ENCODE peak calls at places on chromosomes 5 and 9, in four cellular contexts. E is upper lobe of left lung, T is HL-60, V is HepG2. B is an unnamed sample.

GRCh38 chr5:175591293-175591692 is 66.6 kb upstream of the HRH2 start:
- DNase-seq in E (no peak), T (no peak), V (no peak), B (no peak)

GRCh38 chr9:15070716-15071115 is 160.5 kb upstream of the FREM1 start:
- DNase-seq in E (no peak), T (no peak), V (no peak), B (no peak)

GRCh38 chr9:26928966-26929495 is 18.0 kb downstream of the PLAA start:
- DNase-seq in E (no peak), T (no peak), V (no peak), B (no peak)

GRCh38 chr5:37657046-37657445 is 182.8 kb downstream of the GDNF start:
- DNase-seq in E (no peak), T (no peak), V (no peak), B (no peak)

GRCh38 chr5:39992617-39993203 is 567.9 kb upstream of the DAB2 start:
- DNase-seq in E (no peak), T (no peak), V (no peak), B (no peak)

GRCh38 chr5:176866913-176867312 is 32.2 kb downstream of the HK3 start:
- DNase-seq in E (no peak), T (no peak), V (no peak), B (no peak)

GRCh38 chr5:59496524-59497134 is 396.9 kb downstream of the PDE4D start:
- DNase-seq in E (no peak), T (peak), V (no peak), B (no peak)

GRCh38 chr5:176789873-176790615 is 20.3 kb upstream of the UNC5A start:
- DNase-seq in E (peak), T (no peak), V (no peak), B (no peak)

GRCh38 chr5:170632985-170633234 is 129.1 kb downstream of the KCNIP1 start:
- DNase-seq in E (peak), T (peak), V (no peak), B (peak)

GRCh38 chr9:16029796-16030363 is 477.0 kb downstream of the CCDC171 start:
- DNase-seq in E (no peak), T (no peak), V (no peak), B (no peak)

GRCh38 chr5:95403996-95404395 is 12.8 kb downstream of the FAM81B start:
- DNase-seq in E (no peak), T (no peak), V (no peak), B (no peak)

GRCh38 chr5:68110264-68110663 is 105.3 kb upstream of the PIK3R1 start:
- DNase-seq in E (no peak), T (no peak), V (no peak), B (no peak)

GRCh38 chr9:134162926-134163373 is 1.4 kb downstream of the RNU6ATAC start:
- DNase-seq in E (peak), T (no peak), V (no peak), B (no peak)

GRCh38 chr5:156678484-156678883 is 171.6 kb upstream of the PPP1R2B start:
- DNase-seq in E (no peak), T (no peak), V (no peak), B (no peak)

GRCh38 chr5:135489466-135490244 is 37.5 kb upstream of the TIFAB start:
- DNase-seq in E (peak), T (no peak), V (peak), B (no peak)

GRCh38 chr9:124285903-124286291 is 28.1 kb downstream of the NEK6 start:
- DNase-seq in E (no peak), T (peak), V (no peak), B (no peak)

GRCh38 chr9:109168170-109168569 is 1.1 kb upstream of the FRRS1L start:
- DNase-seq in E (no peak), T (no peak), V (peak), B (no peak)

GRCh38 chr5:137320056-137321045 is 178.8 kb downstream of the SPOCK1 start:
- DNase-seq in E (no peak), T (no peak), V (peak), B (no peak)

GRCh38 chr9:81132318-81132717 is 557.0 kb downstream of the TLE1 start:
- DNase-seq in E (no peak), T (peak), V (no peak), B (no peak)

GRCh38 chr5:143678148-143678906 is 133.6 kb upstream of the HMHB1 start:
- DNase-seq in E (no peak), T (no peak), V (no peak), B (no peak)

GRCh38 chr5:1246711-1247431 is 21.7 kb downstream of the SLC6A18 start:
- DNase-seq in E (peak), T (no peak), V (peak), B (no peak)

GRCh38 chr9:136105398-136106135 is 10.5 kb upstream of the NACC2 start:
- DNase-seq in E (peak), T (no peak), V (no peak), B (no peak)

GRCh38 chr9:82882744-82883143 is 180.2 kb downstream of the RASEF start:
- DNase-seq in E (no peak), T (no peak), V (no peak), B (no peak)

GRCh38 chr5:77143998-77144836 is 57.1 kb upstream of the ZBED3 start:
- DNase-seq in E (no peak), T (peak), V (peak), B (peak)

GRCh38 chr9:115262477-115262876 is 144.5 kb upstream of the TNC start:
- DNase-seq in E (no peak), T (no peak), V (peak), B (no peak)

GRCh38 chr5:138502121-138502520 is 36.8 kb downstream of the EGR1 start:
- DNase-seq in E (no peak), T (no peak), V (no peak), B (no peak)

GRCh38 chr5:33936381-33937016 is at the start of gene RXFP3:
- DNase-seq in E (peak), T (no peak), V (no peak), B (no peak)

GRCh38 chr5:67383451-67383850 is 186.9 kb upstream of the CD180 start:
- DNase-seq in E (no peak), T (no peak), V (no peak), B (no peak)

GRCh38 chr9:134236001-134236421 is 71.6 kb upstream of the RNU6ATAC start:
- DNase-seq in E (no peak), T (no peak), V (no peak), B (no peak)

GRCh38 chr5:139418804-139419203 is 14.9 kb upstream of the SPATA24 start:
- DNase-seq in E (no peak), T (no peak), V (no peak), B (no peak)

DNA sequence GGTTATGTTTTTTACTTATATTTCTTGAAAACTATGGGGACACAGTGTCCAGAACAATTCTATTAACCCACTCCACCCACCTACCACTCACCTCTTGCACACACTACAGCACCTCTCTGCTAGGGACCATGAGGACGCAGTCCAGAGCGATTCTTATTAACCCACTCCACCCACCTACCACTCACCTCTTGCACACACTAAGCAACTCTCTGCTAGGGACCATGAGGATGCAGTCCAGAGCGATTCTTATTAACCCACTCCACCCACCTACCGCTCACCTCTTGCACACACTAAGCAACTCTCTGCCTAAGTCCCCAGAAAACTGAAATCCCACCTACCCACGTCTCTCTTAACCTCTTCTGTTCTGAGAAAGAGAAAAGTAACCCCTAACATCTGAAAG is 2.2 kb upstream of the SHROOM1 start:
- DNase-seq in E (no peak), T (no peak), V (no peak), B (no peak)
- TF ChIP-seq CTCF in E (no peak), T (no peak), V (no peak), B (no peak)

GRCh38 chr9:117725426-117725887 is 21.3 kb downstream of the TLR4 start:
- DNase-seq in E (no peak), T (peak), V (no peak), B (peak)
- TF ChIP-seq POLR2AphosphoS5 in E (peak), T (peak), V (no peak), B (peak)

DNA sequence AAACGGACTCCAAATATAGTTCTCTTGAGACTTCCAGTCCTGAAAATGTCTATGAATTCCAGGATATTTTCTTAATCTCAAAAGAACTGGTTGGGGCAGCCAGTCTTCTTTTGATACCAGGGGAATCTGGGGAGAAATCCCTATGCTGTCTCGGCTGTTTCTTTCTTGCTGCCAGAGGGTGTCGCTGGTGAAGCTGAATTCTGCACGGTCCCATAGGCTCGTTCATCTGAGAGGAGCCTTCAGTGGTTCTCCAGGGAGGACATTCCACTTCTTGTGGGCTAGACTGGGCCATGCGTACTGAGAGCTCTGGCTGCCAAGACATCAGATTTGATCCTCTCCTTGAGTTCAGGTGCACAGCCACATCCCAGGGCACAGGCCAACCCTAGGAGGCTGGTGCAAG is 155.0 kb upstream of the CLINT1 start:
- DNase-seq in E (no peak), T (peak), V (peak), B (no peak)
- TF ChIP-seq CTCF in E (no peak), T (peak), V (peak), B (no peak)

GRCh38 chr9:129987047-129987446 is 55.9 kb downstream of the FNBP1 start:
- DNase-seq in E (no peak), T (no peak), V (no peak), B (no peak)
- TF ChIP-seq POLR2AphosphoS5 in E (no peak), T (no peak), V (no peak), B (no peak)

GRCh38 chr5:9621379-9621903 is 8.7 kb downstream of the TAS2R1 start:
- DNase-seq in E (no peak), T (no peak), V (no peak), B (no peak)

GRCh38 chr5:9617191-9617590 is 13.0 kb downstream of the TAS2R1 start:
- DNase-seq in E (no peak), T (no peak), V (no peak), B (no peak)

GRCh38 chr5:9619331-9620092 is 10.6 kb downstream of the TAS2R1 start:
- DNase-seq in E (no peak), T (no peak), V (no peak), B (no peak)

GRCh38 chr5:9613360-9613759 is 16.8 kb downstream of the TAS2R1 start:
- DNase-seq in E (no peak), T (no peak), V (no peak), B (no peak)

GRCh38 chr5:9617739-9618504 is 12.2 kb downstream of the TAS2R1 start:
- DNase-seq in E (no peak), T (no peak), V (no peak), B (no peak)
- TF ChIP-seq CTCF in E (no peak), T (no peak), V (no peak), B (no peak)

DNA sequence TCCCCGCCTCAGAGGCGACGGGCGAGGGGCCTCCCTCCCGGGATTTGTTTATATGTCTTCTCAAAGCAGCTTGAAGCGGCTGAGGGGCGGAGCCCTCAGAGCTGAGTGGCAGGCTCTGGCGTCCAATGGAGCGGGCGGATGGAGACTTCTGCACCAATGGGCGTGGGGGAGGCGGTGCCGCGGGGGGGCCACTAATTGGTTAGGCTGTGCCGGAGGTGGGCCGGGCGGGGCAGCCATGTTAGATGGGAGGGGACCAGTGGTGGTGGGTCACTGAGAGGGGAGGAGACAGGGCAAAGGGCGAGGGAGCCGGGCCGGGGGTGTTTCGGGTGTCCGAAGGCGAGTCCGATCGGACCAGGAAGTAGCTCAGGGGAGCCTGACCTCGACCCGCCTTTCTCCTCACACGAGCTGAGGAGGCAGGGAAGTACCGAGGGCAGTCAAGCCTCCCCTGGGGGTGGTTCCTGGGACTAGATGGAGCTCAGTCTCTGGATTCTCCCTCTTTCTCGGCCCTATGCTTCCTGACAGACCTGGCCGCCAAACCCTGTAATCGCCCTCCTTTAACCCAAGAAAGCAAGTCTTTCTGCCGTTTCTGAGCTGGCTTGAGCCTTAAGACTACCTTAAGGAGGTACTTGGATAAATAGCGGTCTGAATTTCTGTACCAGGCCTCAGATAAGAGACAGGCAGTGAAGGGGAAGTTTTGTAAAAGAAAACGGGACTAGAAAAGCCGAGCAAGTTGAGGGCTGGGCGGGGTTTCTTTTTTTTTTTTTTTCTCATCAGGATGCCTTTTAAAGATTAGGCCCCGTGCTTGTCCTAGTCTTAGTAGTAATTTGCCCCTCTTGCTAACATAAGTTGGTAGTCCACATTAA is 1.1 kb downstream of the CREBRF start:
- DNase-seq in E (peak), T (peak), V (peak), B (peak)
- TF ChIP-seq POLR2AphosphoS5 in E (peak), T (no peak), V (peak), B (no peak)

GRCh38 chr9:126146254-126147145 is 180.1 kb upstream of the MVB12B start:
- DNase-seq in E (no peak), T (peak), V (peak), B (no peak)
- TF ChIP-seq CTCF in E (peak), T (peak), V (peak), B (no peak)

GRCh38 chr5:10507575-10508024 is 56.3 kb upstream of the ANKRD33B start:
- DNase-seq in E (no peak), T (no peak), V (no peak), B (no peak)
- TF ChIP-seq POLR2AphosphoS5 in E (no peak), T (no peak), V (no peak), B (no peak)

GRCh38 chr5:78985407-78986223 is 505 bp upstream of the ARSB start:
- DNase-seq in E (no peak), T (peak), V (peak), B (peak)

GRCh38 chr5:78989080-78989479 is 4.0 kb upstream of the ARSB start:
- DNase-seq in E (peak), T (no peak), V (no peak), B (no peak)

GRCh38 chr5:78983601-78984000 is 1.5 kb downstream of the ARSB start:
- DNase-seq in E (no peak), T (no peak), V (no peak), B (no peak)

GRCh38 chr5:78984020-78984610 is 995 bp downstream of the ARSB start:
- DNase-seq in E (no peak), T (no peak), V (peak), B (no peak)

GRCh38 chr5:78984611-78985406 is at the start of gene ARSB:
- DNase-seq in E (peak), T (peak), V (peak), B (peak)
- TF ChIP-seq CTCF in E (peak), T (no peak), V (peak), B (peak)